ENCODE peak calls at places on chromosomes 2 and 18, in five cellular contexts. I, Y, S, K and M are unnamed samples.

GRCh38 chr2:136116111-136116812 is 1.7 kb downstream of the CXCR4 start:
- DNase-seq in Y (no peak), K (no peak), S (peak; percentile 17), I (no peak), M (peak; percentile 21)

GRCh38 chr2:96668771-96669170 is 26.2 kb downstream of the FER1L5 start:
- DNase-seq in I (no peak), Y (no peak), S (no peak), K (no peak), M (no peak)

GRCh38 chr2:238896641-238897040 is 48.8 kb downstream of the TWIST2 start:
- DNase-seq in I (no peak), S (no peak), Y (no peak), K (no peak), M (no peak)

GRCh38 chr18:44627245-44627644 is 53.4 kb upstream of the SETBP1 start:
- DNase-seq in I (no peak), K (no peak), S (peak; percentile 20), Y (peak; percentile 1), M (no peak)

GRCh38 chr2:54599914-54600313 is 123.5 kb upstream of the EML6 start:
- DNase-seq in I (peak; percentile 45), S (no peak), Y (no peak), K (peak; percentile 65), M (peak; percentile 46)

GRCh38 chr2:60337142-60337497 is 216.3 kb downstream of the BCL11A start:
- DNase-seq in Y (no peak), I (no peak), K (no peak), S (no peak), M (no peak)

GRCh38 chr2:208501217-208501616 is 94.6 kb downstream of the PTH2R start:
- DNase-seq in K (peak; percentile 53), S (no peak), I (no peak), Y (no peak), M (no peak)

GRCh38 chr2:233982421-233983121 is 65.4 kb downstream of the TRPM8 start:
- DNase-seq in Y (peak; percentile 94), S (peak; percentile 47), K (no peak), I (no peak), M (no peak)

GRCh38 chr2:217902281-217903141 is 100.3 kb downstream of the TNS1 start:
- DNase-seq in S (peak; percentile 87), K (no peak), Y (peak; percentile 88), I (peak; percentile 77), M (peak; percentile 95)

GRCh38 chr2:68344031-68344430 is 21.1 kb upstream of the PLEK start:
- DNase-seq in K (no peak), S (no peak), I (no peak), Y (no peak), M (no peak)

GRCh38 chr2:85175369-85176299 is 42.4 kb downstream of the TCF7L1 start:
- DNase-seq in I (peak; percentile 50), S (no peak), K (peak; percentile 28), Y (peak; percentile 81), M (peak; percentile 82)

GRCh38 chr2:66580343-66580954 is 145.5 kb downstream of the MEIS1 start:
- DNase-seq in S (no peak), Y (no peak), I (no peak), K (no peak), M (no peak)

GRCh38 chr18:41436772-41437171 is 518.3 kb upstream of the PIK3C3 start:
- DNase-seq in K (no peak), S (no peak), I (no peak), Y (no peak), M (no peak)

GRCh38 chr2:238203973-238204683 is 633 bp upstream of the ILKAP start:
- DNase-seq in K (no peak), Y (no peak), S (no peak), I (no peak), M (no peak)

GRCh38 chr2:17579605-17580318 is 39.3 kb downstream of the VSNL1 start:
- DNase-seq in S (no peak), Y (no peak), I (no peak), K (no peak), M (no peak)

GRCh38 chr2:10884530-10885478 is 26.9 kb upstream of the KCNF1 start:
- DNase-seq in K (no peak), Y (no peak), S (no peak), I (no peak), M (no peak)

GRCh38 chr2:229180658-229181057 is 90.4 kb downstream of the PID1 start:
- DNase-seq in K (no peak), I (no peak), Y (no peak), S (no peak), M (no peak)

GRCh38 chr2:236250286-236250685 is 13.9 kb downstream of the ASB18 start:
- DNase-seq in S (no peak), I (no peak), Y (no peak), K (no peak), M (no peak)

GRCh38 chr18:5294618-5295230 is 802 bp downstream of the ZBTB14 start:
- DNase-seq in I (peak; percentile 47), Y (peak; percentile 51), S (peak; percentile 44), K (peak; percentile 81), M (peak; percentile 15)

GRCh38 chr18:5295981-5296705 is 617 bp upstream of the ZBTB14 start:
- DNase-seq in S (peak; percentile 93), K (peak; percentile 98), Y (peak; percentile 96), I (peak; percentile 98), M (peak; percentile 96)

GRCh38 chr18:5295231-5295920 is at the start of gene ZBTB14:
- DNase-seq in I (peak; percentile 66), S (peak; percentile 31), Y (peak; percentile 54), K (peak; percentile 81), M (peak; percentile 52)

GRCh38 chr18:5296706-5297320 is 1.3 kb upstream of the ZBTB14 start:
- DNase-seq in K (peak; percentile 82), I (peak; percentile 74), S (peak; percentile 90), Y (peak; percentile 85), M (peak; percentile 75)

DNA sequence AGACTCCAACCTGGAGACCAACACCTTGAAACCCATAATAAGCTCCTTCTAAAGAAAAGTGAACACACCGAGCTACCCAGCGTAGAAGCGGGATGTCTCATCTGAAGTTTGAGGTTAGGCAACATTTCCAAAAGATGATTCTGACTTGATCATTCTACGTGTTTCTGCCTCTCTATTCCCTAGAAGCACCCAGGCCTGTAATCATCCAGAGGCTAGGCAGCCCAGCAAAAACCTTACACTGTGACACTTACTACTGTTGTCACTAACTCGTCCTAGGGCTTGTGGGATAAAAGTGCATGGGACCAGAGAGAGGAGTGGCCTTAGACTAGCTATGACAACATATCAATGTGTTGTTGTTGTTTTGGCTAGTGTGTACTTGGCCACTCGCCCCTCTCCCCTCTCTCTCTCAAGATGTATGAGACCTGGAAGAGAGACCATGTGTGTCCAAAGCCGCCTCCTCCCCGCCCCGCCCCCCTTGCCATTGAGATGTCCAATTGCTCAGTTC is 1.4 kb downstream of the ZBTB14 start:
- DNase-seq in K (peak; percentile 77), I (no peak), S (no peak), Y (peak; percentile 5), M (peak; percentile 40)
- H3K4me1 ChIP-seq in K (peaks cover 4% of the 10 kb centered on the region), I (no peaks in the 10 kb centered on the region), S (peaks cover 4% of the 10 kb centered on the region), Y (peaks cover 3% of the 10 kb centered on the region), M (peaks cover 15% of the 10 kb centered on the region)

GRCh38 chr2:197145471-197146056 is 165.0 kb downstream of the ANKRD44 start:
- DNase-seq in I (no peak), Y (no peak), S (no peak), K (no peak), M (no peak)
- TF ChIP-seq POLR2A in I (no peak), Y (no peak), S (no peak), K (no peak), M (no peak)

GRCh38 chr2:20593072-20594034 is 57.5 kb downstream of the HS1BP3 start:
- DNase-seq in K (peak; percentile 48), S (peak; percentile 75), I (peak; percentile 86), Y (peak; percentile 93), M (peak; percentile 35)

GRCh38 chr2:20590704-20591515 is 60.0 kb downstream of the HS1BP3 start:
- DNase-seq in K (peak; percentile 33), I (peak; percentile 20), S (no peak), Y (no peak), M (no peak)

GRCh38 chr2:20589975-20590703 is 60.8 kb downstream of the HS1BP3 start:
- DNase-seq in K (peak; percentile 34), Y (peak; percentile 35), S (no peak), I (peak; percentile 11), M (no peak)

GRCh38 chr2:20594048-20594750 is 56.7 kb downstream of the HS1BP3 start:
- DNase-seq in K (peak; percentile 14), I (peak; percentile 14), S (no peak), Y (no peak), M (peak; percentile 9)

GRCh38 chr2:20592106-20593071 is 58.5 kb downstream of the HS1BP3 start:
- DNase-seq in I (peak; percentile 19), Y (no peak), S (no peak), K (peak; percentile 14), M (peak; percentile 8)
- H3K4me1 ChIP-seq in I (peaks cover under 1% of the 10 kb centered on the region), Y (peaks cover 48% of the 10 kb centered on the region), S (peaks cover 65% of the 10 kb centered on the region), K (peaks cover 19% of the 10 kb centered on the region), M (peaks cover 23% of the 10 kb centered on the region)

GRCh38 chr2:25314514-25315315 is 27.0 kb downstream of the DNMT3A start:
- DNase-seq in I (peak; percentile 80), K (no peak), Y (peak; percentile 29), S (no peak), M (no peak)
- TF ChIP-seq POLR2A in I (no peak), K (no peak), Y (no peak), S (no peak), M (no peak)